ENCODE peak calls at places on chromosomes 4 and X, in four cellular contexts. One of them, this sample, is unnamed.

GRCh38 chrX:108699368-108699767 is 37.0 kb downstream of the IRS4 start:
- ATAC-seq in activated CD8-positive, alpha-beta T cell treated with anti-CD3 and anti-CD28 coated beads, Interleukin-2, amount 10 ng/mL, durations not matched to agents 7 days and 5 days: no peak
- ATAC-seq in naive thymus-derived CD8-positive, alpha-beta T cell: no peak
- ATAC-seq in PC-3: peak; percentile 52
- ATAC-seq in this sample: no peak

GRCh38 chr4:125045311-125045710 is 269.4 kb upstream of the FAT4 start:
- ATAC-seq in activated CD8-positive, alpha-beta T cell treated with anti-CD3 and anti-CD28 coated beads, Interleukin-2, amount 10 ng/mL, durations not matched to agents 7 days and 5 days: no peak
- ATAC-seq in naive thymus-derived CD8-positive, alpha-beta T cell: no peak
- ATAC-seq in PC-3: no peak
- ATAC-seq in this sample: no peak

GRCh38 chr4:38387348-38387747 is 276.7 kb upstream of the KLF3 start:
- ATAC-seq in activated CD8-positive, alpha-beta T cell treated with anti-CD3 and anti-CD28 coated beads, Interleukin-2, amount 10 ng/mL, durations not matched to agents 7 days and 5 days: no peak
- ATAC-seq in naive thymus-derived CD8-positive, alpha-beta T cell: no peak
- ATAC-seq in PC-3: no peak
- ATAC-seq in this sample: no peak

GRCh38 chrX:153717445-153717844 is 6.7 kb downstream of the BCAP31 start:
- ATAC-seq in activated CD8-positive, alpha-beta T cell treated with anti-CD3 and anti-CD28 coated beads, Interleukin-2, amount 10 ng/mL, durations not matched to agents 7 days and 5 days: no peak
- ATAC-seq in naive thymus-derived CD8-positive, alpha-beta T cell: no peak
- ATAC-seq in PC-3: no peak
- ATAC-seq in this sample: no peak

GRCh38 chr4:107153228-107153627 is 117.1 kb upstream of the DKK2 start:
- ATAC-seq in activated CD8-positive, alpha-beta T cell treated with anti-CD3 and anti-CD28 coated beads, Interleukin-2, amount 10 ng/mL, durations not matched to agents 7 days and 5 days: no peak
- ATAC-seq in naive thymus-derived CD8-positive, alpha-beta T cell: no peak
- ATAC-seq in PC-3: no peak
- ATAC-seq in this sample: no peak

GRCh38 chr4:42492977-42493376 is 95.7 kb downstream of the SHISA3 start:
- ATAC-seq in activated CD8-positive, alpha-beta T cell treated with anti-CD3 and anti-CD28 coated beads, Interleukin-2, amount 10 ng/mL, durations not matched to agents 7 days and 5 days: no peak
- ATAC-seq in naive thymus-derived CD8-positive, alpha-beta T cell: no peak
- ATAC-seq in PC-3: no peak
- ATAC-seq in this sample: no peak

GRCh38 chrX:103153661-103154060 is 60.7 kb upstream of the NXF3 start:
- ATAC-seq in activated CD8-positive, alpha-beta T cell treated with anti-CD3 and anti-CD28 coated beads, Interleukin-2, amount 10 ng/mL, durations not matched to agents 7 days and 5 days: no peak
- ATAC-seq in naive thymus-derived CD8-positive, alpha-beta T cell: no peak
- ATAC-seq in PC-3: no peak
- ATAC-seq in this sample: no peak

GRCh38 chr4:40990202-40990898 is 224.0 kb downstream of the APBB2 start:
- ATAC-seq in activated CD8-positive, alpha-beta T cell treated with anti-CD3 and anti-CD28 coated beads, Interleukin-2, amount 10 ng/mL, durations not matched to agents 7 days and 5 days: no peak
- ATAC-seq in naive thymus-derived CD8-positive, alpha-beta T cell: no peak
- ATAC-seq in PC-3: peak; percentile 73
- ATAC-seq in this sample: no peak

GRCh38 chrX:1646009-1646408 is 31.1 kb downstream of the ASMT start:
- ATAC-seq in activated CD8-positive, alpha-beta T cell treated with anti-CD3 and anti-CD28 coated beads, Interleukin-2, amount 10 ng/mL, durations not matched to agents 7 days and 5 days: no peak
- ATAC-seq in naive thymus-derived CD8-positive, alpha-beta T cell: no peak
- ATAC-seq in PC-3: no peak
- ATAC-seq in this sample: no peak

GRCh38 chr4:87087015-87087920 is 133.2 kb downstream of the KLHL8 start:
- ATAC-seq in activated CD8-positive, alpha-beta T cell treated with anti-CD3 and anti-CD28 coated beads, Interleukin-2, amount 10 ng/mL, durations not matched to agents 7 days and 5 days: no peak
- ATAC-seq in naive thymus-derived CD8-positive, alpha-beta T cell: no peak
- ATAC-seq in PC-3: no peak
- ATAC-seq in this sample: no peak

GRCh38 chrX:136750364-136750763 is 30.4 kb downstream of the ARHGEF6 start:
- ATAC-seq in activated CD8-positive, alpha-beta T cell treated with anti-CD3 and anti-CD28 coated beads, Interleukin-2, amount 10 ng/mL, durations not matched to agents 7 days and 5 days: no peak
- ATAC-seq in naive thymus-derived CD8-positive, alpha-beta T cell: no peak
- ATAC-seq in PC-3: no peak
- ATAC-seq in this sample: no peak

GRCh38 chrX:104189862-104190261 is 23.6 kb downstream of the FAM199X start:
- ATAC-seq in activated CD8-positive, alpha-beta T cell treated with anti-CD3 and anti-CD28 coated beads, Interleukin-2, amount 10 ng/mL, durations not matched to agents 7 days and 5 days: no peak
- ATAC-seq in naive thymus-derived CD8-positive, alpha-beta T cell: no peak
- ATAC-seq in PC-3: peak; percentile 35
- ATAC-seq in this sample: no peak

GRCh38 chr4:23320881-23321612 is 568.8 kb downstream of the PPARGC1A start:
- ATAC-seq in activated CD8-positive, alpha-beta T cell treated with anti-CD3 and anti-CD28 coated beads, Interleukin-2, amount 10 ng/mL, durations not matched to agents 7 days and 5 days: no peak
- ATAC-seq in naive thymus-derived CD8-positive, alpha-beta T cell: no peak
- ATAC-seq in PC-3: no peak
- ATAC-seq in this sample: no peak

GRCh38 chr4:73740353-73740778 is at the start of gene CXCL8:
- ATAC-seq in activated CD8-positive, alpha-beta T cell treated with anti-CD3 and anti-CD28 coated beads, Interleukin-2, amount 10 ng/mL, durations not matched to agents 7 days and 5 days: no peak
- ATAC-seq in naive thymus-derived CD8-positive, alpha-beta T cell: no peak
- ATAC-seq in PC-3: peak; percentile 98
- ATAC-seq in this sample: no peak

GRCh38 chrX:120677017-120677652 is 47.3 kb upstream of the C1GALT1C1 start:
- ATAC-seq in activated CD8-positive, alpha-beta T cell treated with anti-CD3 and anti-CD28 coated beads, Interleukin-2, amount 10 ng/mL, durations not matched to agents 7 days and 5 days: no peak
- ATAC-seq in naive thymus-derived CD8-positive, alpha-beta T cell: no peak
- ATAC-seq in PC-3: no peak
- ATAC-seq in this sample: no peak

GRCh38 chr4:128525939-128526630 is 238.5 kb upstream of the PGRMC2 start:
- ATAC-seq in activated CD8-positive, alpha-beta T cell treated with anti-CD3 and anti-CD28 coated beads, Interleukin-2, amount 10 ng/mL, durations not matched to agents 7 days and 5 days: no peak
- ATAC-seq in naive thymus-derived CD8-positive, alpha-beta T cell: no peak
- ATAC-seq in PC-3: peak; percentile 24
- ATAC-seq in this sample: no peak

GRCh38 chrX:1576201-1577101 is 15.0 kb upstream of the AKAP17A start:
- ATAC-seq in activated CD8-positive, alpha-beta T cell treated with anti-CD3 and anti-CD28 coated beads, Interleukin-2, amount 10 ng/mL, durations not matched to agents 7 days and 5 days: peak; percentile 37
- ATAC-seq in naive thymus-derived CD8-positive, alpha-beta T cell: peak; percentile 75
- ATAC-seq in PC-3: no peak
- ATAC-seq in this sample: peak; percentile 31

GRCh38 chr4:13522282-13523104 is 21.8 kb downstream of the NKX3-2 start:
- ATAC-seq in activated CD8-positive, alpha-beta T cell treated with anti-CD3 and anti-CD28 coated beads, Interleukin-2, amount 10 ng/mL, durations not matched to agents 7 days and 5 days: no peak
- ATAC-seq in naive thymus-derived CD8-positive, alpha-beta T cell: peak; percentile 49
- ATAC-seq in PC-3: no peak
- ATAC-seq in this sample: no peak

GRCh38 chrX:13033193-13033592 is 11.2 kb downstream of the FAM9C start:
- ATAC-seq in activated CD8-positive, alpha-beta T cell treated with anti-CD3 and anti-CD28 coated beads, Interleukin-2, amount 10 ng/mL, durations not matched to agents 7 days and 5 days: no peak
- ATAC-seq in naive thymus-derived CD8-positive, alpha-beta T cell: no peak
- ATAC-seq in PC-3: no peak
- ATAC-seq in this sample: no peak

GRCh38 chr4:3768842-3769641 is 2.9 kb downstream of the ADRA2C start:
- ATAC-seq in activated CD8-positive, alpha-beta T cell treated with anti-CD3 and anti-CD28 coated beads, Interleukin-2, amount 10 ng/mL, durations not matched to agents 7 days and 5 days: no peak
- ATAC-seq in naive thymus-derived CD8-positive, alpha-beta T cell: no peak
- ATAC-seq in PC-3: no peak
- ATAC-seq in this sample: no peak

GRCh38 chr4:7206385-7206784 is 14.0 kb downstream of the SORCS2 start:
- ATAC-seq in activated CD8-positive, alpha-beta T cell treated with anti-CD3 and anti-CD28 coated beads, Interleukin-2, amount 10 ng/mL, durations not matched to agents 7 days and 5 days: no peak
- ATAC-seq in naive thymus-derived CD8-positive, alpha-beta T cell: no peak
- ATAC-seq in PC-3: peak; percentile 63
- ATAC-seq in this sample: no peak

GRCh38 chr4:1021386-1022050 is 10.1 kb downstream of the FGFRL1 start:
- ATAC-seq in activated CD8-positive, alpha-beta T cell treated with anti-CD3 and anti-CD28 coated beads, Interleukin-2, amount 10 ng/mL, durations not matched to agents 7 days and 5 days: no peak
- ATAC-seq in naive thymus-derived CD8-positive, alpha-beta T cell: no peak
- ATAC-seq in PC-3: no peak
- ATAC-seq in this sample: peak; percentile 84

GRCh38 chrX:131734621-131735020 is 190.7 kb downstream of the OR13H1 start:
- ATAC-seq in activated CD8-positive, alpha-beta T cell treated with anti-CD3 and anti-CD28 coated beads, Interleukin-2, amount 10 ng/mL, durations not matched to agents 7 days and 5 days: no peak
- ATAC-seq in naive thymus-derived CD8-positive, alpha-beta T cell: no peak
- ATAC-seq in PC-3: no peak
- ATAC-seq in this sample: no peak

This sample was measured in stimulated activated memory B cell treated with anti-CD40 and anti-IgM and Interleukin-4, amounts not matched to agents 10 μg/mL and 1 μg/mL and 100 μg/mL, for 72 hours.